ENCODE peak calls at places on chromosomes 2 and 18, in five cellular contexts. N is WERI-Rb-1; B is DND-41; F is fibroblast of the conjunctiva; O is stimulated activated CD4-positive, alpha-beta T cell treated with anti-CD3 and anti-CD28 coated beads, TNF-alpha, amount 100 ng/mL, for 1 hour. L is an unnamed sample.

GRCh38 chr18:23618862-23619387 is 32.6 kb upstream of the NPC1 start:
- DNase-seq in N (peak), B (no peak), F (no peak), O (no peak), L (no peak)

GRCh38 chr2:41180392-41180791 is 728.5 kb upstream of the SLC8A1 start:
- DNase-seq in N (no peak), B (no peak), F (no peak), O (no peak), L (no peak)

GRCh38 chr2:152466041-152466440 is 131.1 kb downstream of the FMNL2 start:
- DNase-seq in N (no peak), B (no peak), F (no peak), O (no peak), L (peak)

GRCh38 chr2:7084601-7085000 is 167.4 kb downstream of the RNF144A start:
- DNase-seq in N (no peak), B (no peak), F (no peak), O (no peak), L (peak)

GRCh38 chr2:216618785-216619184 is 14.4 kb upstream of the IGFBP2 start:
- DNase-seq in N (no peak), B (no peak), F (no peak), O (no peak), L (no peak)

GRCh38 chr18:11176416-11176815 is 27.0 kb upstream of the PIEZO2 start:
- DNase-seq in N (no peak), B (no peak), F (no peak), O (no peak), L (peak)

GRCh38 chr2:133414486-133415209 is 153.6 kb downstream of the NCKAP5 start:
- DNase-seq in N (no peak), B (no peak), F (no peak), O (no peak), L (peak)

GRCh38 chr2:217225596-217225995 is 365.7 kb upstream of the TNP1 start:
- DNase-seq in N (no peak), B (no peak), F (no peak), O (no peak), L (no peak)

GRCh38 chr2:241217320-241218031 is 29.0 kb downstream of the ANO7 start:
- DNase-seq in N (no peak), B (no peak), F (peak), O (no peak), L (peak)

GRCh38 chr2:235162544-235163197 is 210.9 kb downstream of the SH3BP4 start:
- DNase-seq in N (no peak), B (no peak), F (no peak), O (no peak), L (no peak)

GRCh38 chr2:20103514-20103913 is 52.1 kb upstream of the LAPTM4A start:
- DNase-seq in N (peak), B (no peak), F (no peak), O (no peak), L (peak)

GRCh38 chr2:157194097-157194688 is 63.3 kb upstream of the GALNT5 start:
- DNase-seq in N (no peak), B (peak), F (peak), O (no peak), L (peak)

GRCh38 chr2:145006957-145007672 is 487.2 kb upstream of the ZEB2 start:
- DNase-seq in N (no peak), B (no peak), F (peak), O (no peak), L (peak)

GRCh38 chr2:233439191-233439590 is 84.9 kb downstream of the DGKD start:
- DNase-seq in N (no peak), B (no peak), F (no peak), O (no peak), L (no peak)

GRCh38 chr2:54895735-54896134 is 154.5 kb downstream of the RTN4 start:
- DNase-seq in N (no peak), B (no peak), F (peak), O (no peak), L (no peak)

GRCh38 chr2:175063741-175064140 is 58.6 kb upstream of the CHN1 start:
- DNase-seq in N (no peak), B (no peak), F (no peak), O (no peak), L (no peak)

GRCh38 chr2:36748166-36748565 is 51.7 kb downstream of the VIT start:
- DNase-seq in N (no peak), B (no peak), F (no peak), O (no peak), L (peak)

GRCh38 chr2:70557171-70557838 is 3.7 kb upstream of the TGFA start:
- DNase-seq in N (peak), B (no peak), F (no peak), O (no peak), L (no peak)

GRCh38 chr2:159129807-159130206 is 156.7 kb downstream of the WDSUB1 start:
- DNase-seq in N (no peak), B (no peak), F (no peak), O (no peak), L (no peak)

GRCh38 chr2:134402385-134402784 is 148.5 kb downstream of the MGAT5 start:
- DNase-seq in N (no peak), B (no peak), F (peak), O (no peak), L (peak)

GRCh38 chr2:238449909-238450417 is 23.2 kb downstream of the ASB1 start:
- DNase-seq in N (no peak), B (no peak), F (no peak), O (no peak), L (peak)

GRCh38 chr18:34352385-34353163 is 127.9 kb upstream of the NOL4 start:
- DNase-seq in N (no peak), B (no peak), F (no peak), O (no peak), L (peak)

GRCh38 chr18:9814431-9814830 is 71.3 kb upstream of the TXNDC2 start:
- DNase-seq in N (no peak), B (no peak), F (no peak), O (no peak), L (peak)

GRCh38 chr2:237574894-237575868 is 8.8 kb downstream of the PRLH start:
- DNase-seq in N (no peak), B (no peak), F (no peak), O (no peak), L (no peak)

GRCh38 chr2:98552499-98553179 is 55.7 kb downstream of the COA5 start:
- DNase-seq in N (no peak), B (no peak), F (no peak), O (no peak), L (peak)

GRCh38 chr2:39179974-39180960 is 59.4 kb upstream of the SOS1 start:
- DNase-seq in N (no peak), B (no peak), F (no peak), O (no peak), L (no peak)

GRCh38 chr18:35344736-35345459 is 678 bp upstream of the ZNF24 start:
- DNase-seq in N (no peak), B (no peak), F (no peak), O (no peak), L (no peak)

GRCh38 chr2:11319939-11320338 is 24.5 kb downstream of the ROCK2 start:
- DNase-seq in N (no peak), B (no peak), F (no peak), O (no peak), L (peak)

GRCh38 chr2:64311948-64312621 is 141.9 kb upstream of the LGALSL start:
- DNase-seq in N (no peak), B (no peak), F (peak), O (no peak), L (peak)

GRCh38 chr2:50851891-50852290 is 180.0 kb downstream of the NRXN1 start:
- DNase-seq in N (no peak), B (no peak), F (no peak), O (no peak), L (no peak)

GRCh38 chr2:16113568-16114549 is 173.5 kb downstream of the MYCN start:
- DNase-seq in N (no peak), B (no peak), F (no peak), O (no peak), L (no peak)

GRCh38 chr2:120180066-120180465 is 43.1 kb downstream of the TMEM185B start:
- DNase-seq in N (no peak), B (no peak), F (no peak), O (no peak), L (no peak)

GRCh38 chr2:163565192-163565591 is 170.6 kb downstream of the FIGN start:
- DNase-seq in N (no peak), B (no peak), F (no peak), O (no peak), L (no peak)

L was measured in adipocyte.